ENCODE peak calls at places on chromosome 2, in eight cellular contexts. G, Q, M, B, P, J, X and E are unnamed samples.
A peak's percentile ranks its signal among the peaks of the same experiment; 100 is the strongest.

GRCh38 chr2:202408546-202409140 is 32.5 kb downstream of the BMPR2 start:
- DNase-seq in G (no peak), M (no peak), B (no peak), P (no peak), J (no peak), Q (peak; percentile 56), X (no peak), E (no peak)

GRCh38 chr2:151718796-151719195 is 15.5 kb downstream of the NEB start:
- DNase-seq in B (no peak), M (no peak), J (no peak), X (no peak), G (no peak), Q (no peak), P (no peak), E (no peak)

GRCh38 chr2:165074323-165074722 is 119.0 kb upstream of the SLC38A11 start:
- DNase-seq in P (no peak), M (no peak), X (no peak), B (no peak), G (no peak), J (peak; percentile 22), Q (no peak), E (no peak)

GRCh38 chr2:36707050-36707449 is 10.5 kb downstream of the VIT start:
- DNase-seq in B (peak; percentile 75), P (peak; percentile 77), G (peak; percentile 56), M (peak; percentile 22), Q (peak; percentile 31), J (no peak), X (no peak), E (no peak)

GRCh38 chr2:17107131-17107530 is 411.1 kb downstream of the RAD51AP2 start:
- DNase-seq in P (peak; percentile 45), X (no peak), J (no peak), M (peak; percentile 64), Q (no peak), B (no peak), G (no peak), E (no peak)

GRCh38 chr2:140348826-140349225 is 1568.6 kb upstream of the NXPH2 start:
- DNase-seq in M (no peak), J (no peak), B (no peak), P (no peak), X (no peak), Q (no peak), G (no peak), E (no peak)

GRCh38 chr2:163119964-163120363 is 281.4 kb upstream of the KCNH7 start:
- DNase-seq in J (no peak), X (no peak), G (no peak), M (no peak), P (no peak), Q (no peak), B (no peak), E (no peak)

GRCh38 chr2:78132391-78133370 is 610.5 kb upstream of the LRRTM4 start:
- DNase-seq in J (no peak), B (no peak), G (no peak), Q (no peak), M (no peak), X (no peak), P (no peak), E (no peak)

GRCh38 chr2:55175254-55176093 is 56.6 kb downstream of the CLHC1 start:
- DNase-seq in G (no peak), X (no peak), P (peak; percentile 80), B (no peak), M (peak; percentile 73), J (no peak), Q (peak; percentile 48), E (no peak)

GRCh38 chr2:241636983-241637232 is at the start of gene THAP4:
- DNase-seq in Q (no peak), X (no peak), J (peak; percentile 82), M (no peak), B (no peak), G (no peak), P (peak; percentile 90), E (no peak)

GRCh38 chr2:27544143-27544821 is 38.6 kb upstream of the ZNF512 start:
- DNase-seq in P (no peak), G (no peak), Q (no peak), J (no peak), B (no peak), M (no peak), X (no peak), E (no peak)

GRCh38 chr2:134462275-134462674 is 208.4 kb downstream of the MGAT5 start:
- DNase-seq in P (no peak), B (no peak), Q (no peak), G (no peak), X (no peak), J (no peak), M (no peak), E (no peak)

GRCh38 chr2:70041666-70042065 is 45.6 kb upstream of the PCBP1 start:
- DNase-seq in X (no peak), M (no peak), Q (no peak), G (no peak), P (no peak), B (no peak), J (no peak), E (no peak)

GRCh38 chr2:166135849-166136258 is 8.0 kb upstream of the SCN1A start:
- DNase-seq in M (no peak), J (no peak), X (no peak), P (no peak), G (no peak), B (no peak), Q (no peak), E (no peak)

GRCh38 chr2:161245237-161245505 is 63.1 kb upstream of the PSMD14 start:
- DNase-seq in B (no peak), J (no peak), X (no peak), Q (no peak), M (no peak), P (no peak), G (no peak), E (no peak)

GRCh38 chr2:172446524-172447063 is 19.2 kb downstream of the ITGA6 start:
- DNase-seq in B (no peak), X (no peak), M (no peak), G (no peak), J (no peak), P (no peak), Q (no peak), E (no peak)

GRCh38 chr2:112794131-112794733 is 9.9 kb upstream of the IL1A start:
- DNase-seq in G (peak; percentile 73), Q (peak; percentile 98), P (peak; percentile 90), J (peak; percentile 74), M (peak; percentile 63), B (peak; percentile 92), X (no peak), E (peak; percentile 30)

GRCh38 chr2:137700681-137701080 is 263.6 kb upstream of the HNMT start:
- DNase-seq in G (no peak), X (no peak), J (no peak), B (no peak), Q (no peak), M (no peak), P (no peak), E (no peak)

GRCh38 chr2:159783559-159783958 is 14.4 kb downstream of the CD302 start:
- DNase-seq in X (no peak), B (no peak), G (no peak), M (no peak), J (no peak), P (no peak), Q (no peak), E (no peak)
- TF ChIP-seq CTCF in X (no peak), B (no peak), G (no peak), M (no peak), J (no peak), P (no peak), Q (no peak), E (no peak)

GRCh38 chr2:182261860-182262387 is 164.9 kb downstream of the PDE1A start:
- DNase-seq in Q (no peak), P (no peak), X (no peak), G (no peak), J (no peak), B (no peak), M (no peak), E (no peak)

DNA sequence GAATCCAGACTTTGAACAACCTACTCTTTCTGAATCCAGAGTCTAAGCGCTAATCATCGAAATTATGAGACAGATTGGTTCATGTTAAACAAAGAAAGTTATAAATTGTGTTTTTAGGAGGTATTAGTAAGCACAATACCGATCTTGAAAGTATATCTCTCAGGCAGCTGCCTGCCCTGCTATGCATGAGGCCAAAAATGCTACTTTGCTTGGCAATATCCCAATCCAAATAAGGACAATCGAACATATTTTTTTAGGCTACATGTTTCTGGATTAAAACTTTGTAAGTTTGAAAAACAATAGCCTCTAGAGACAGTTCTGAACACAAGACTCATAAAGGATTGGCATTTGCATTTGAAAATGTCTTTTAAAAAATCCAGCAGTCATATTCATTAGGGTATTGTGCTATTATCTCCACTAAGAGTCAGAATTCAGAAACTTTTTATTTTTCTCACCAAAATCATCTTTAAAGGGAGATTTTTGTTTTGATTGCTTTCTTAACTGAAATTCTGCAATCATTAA is 167.1 kb downstream of the PDE1A start:
- DNase-seq in M (peak; percentile 74), B (peak; percentile 52), G (no peak), P (peak; percentile 17), X (no peak), J (no peak), Q (no peak), E (no peak)
- H3K4me3 ChIP-seq in M (no peak overlapping the region), B (no peak overlapping the region), G (no peak overlapping the region), P (no peak overlapping the region), X (no peak overlapping the region), J (no peak overlapping the region), Q (no peak overlapping the region), E (no peak overlapping the region)

GRCh38 chr2:207111757-207112156 is 54.0 kb downstream of the KLF7 start:
- DNase-seq in J (no peak), M (no peak), B (no peak), G (no peak), X (no peak), P (no peak), Q (no peak), E (no peak)

GRCh38 chr2:207108440-207108839 is 57.3 kb downstream of the KLF7 start:
- DNase-seq in Q (no peak), P (no peak), X (no peak), J (no peak), G (no peak), M (no peak), B (no peak), E (no peak)

GRCh38 chr2:207110730-207111129 is 55.0 kb downstream of the KLF7 start:
- DNase-seq in B (no peak), G (no peak), Q (no peak), J (no peak), X (no peak), P (no peak), M (no peak), E (no peak)

GRCh38 chr2:207109768-207110167 is 56.0 kb downstream of the KLF7 start:
- DNase-seq in Q (no peak), X (no peak), M (no peak), B (no peak), J (no peak), G (no peak), P (no peak), E (no peak)

GRCh38 chr2:207110310-207110709 is 55.4 kb downstream of the KLF7 start:
- DNase-seq in X (no peak), M (no peak), G (no peak), Q (no peak), B (no peak), J (no peak), P (no peak), E (no peak)
- TF ChIP-seq CTCF in X (no peak), M (no peak), G (no peak), Q (no peak), B (no peak), J (no peak), P (no peak), E (no peak)

DNA sequence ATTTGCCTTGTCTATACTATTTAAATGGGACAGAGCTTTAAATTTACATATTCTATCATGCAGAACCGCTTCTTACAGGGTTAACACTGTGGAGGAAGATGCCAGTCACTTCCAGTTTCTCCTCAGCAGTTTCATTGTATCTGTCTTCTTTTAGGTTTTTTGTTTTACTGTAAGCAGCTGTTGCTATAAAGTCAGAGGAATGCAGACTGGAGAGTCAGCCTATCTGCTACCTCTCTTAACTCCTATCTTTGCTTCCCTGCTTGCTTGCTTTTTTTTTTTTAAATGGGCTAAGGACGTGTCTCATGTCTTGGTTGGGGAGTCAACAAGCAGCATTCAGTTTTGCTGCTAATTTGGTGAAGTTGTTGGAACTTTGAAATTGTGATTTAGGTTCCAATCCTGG is 8.9 kb downstream of the EPC2 start:
- DNase-seq in X (no peak), P (no peak), B (no peak), Q (no peak), G (no peak), J (no peak), M (no peak), E (no peak)
- H3K4me3 ChIP-seq in X (no peak overlapping the region), P (no peak overlapping the region), B (no peak overlapping the region), Q (no peak overlapping the region), G (no peak overlapping the region), J (no peak overlapping the region), M (no peak overlapping the region), E (no peak overlapping the region)